ENCODE peak calls at places on chromosomes 11 and 22, in seven cellular contexts. K is stimulated activated CD4-positive, alpha-beta T cell treated with anti-CD3 and anti-CD28 coated beads, Interleukin-4, amount 100 ng/mL, for 48 hours; U is SHP77; Y is H9; H is transverse colon; E is foreskin melanocyte; M is sciatic nerve. Z is an unnamed sample.

GRCh38 chr22:35312198-35313059 is 12.7 kb downstream of the TOM1 start:
- DNase-seq in K (no peak), U (peak), Y (no peak), H (peak), E (peak), M (no peak), Z (no peak)

GRCh38 chr11:114297806-114298700 is 1.9 kb downstream of the NNMT start:
- DNase-seq in K (no peak), U (peak), Y (no peak), H (no peak), E (no peak), M (no peak), Z (no peak)

GRCh38 chr11:9153651-9154050 is 62.3 kb upstream of the SCUBE2 start:
- DNase-seq in K (no peak), U (no peak), Y (no peak), H (no peak), E (no peak), M (no peak), Z (no peak)

GRCh38 chr11:12175694-12176241 is 65.4 kb downstream of the MICAL2 start:
- DNase-seq in K (no peak), U (no peak), Y (no peak), H (no peak), E (no peak), M (no peak), Z (no peak)

GRCh38 chr22:38243007-38243775 is 29.6 kb downstream of the TMEM184B start:
- DNase-seq in K (no peak), U (peak), Y (no peak), H (peak), E (no peak), M (no peak), Z (no peak)

GRCh38 chr11:115887727-115888126 is 383.5 kb upstream of the CADM1 start:
- DNase-seq in K (no peak), U (no peak), Y (no peak), H (no peak), E (no peak), M (no peak), Z (no peak)

GRCh38 chr11:117583063-117583801 is 213.8 kb downstream of the DSCAML1 start:
- DNase-seq in K (no peak), U (no peak), Y (peak), H (no peak), E (no peak), M (peak), Z (peak)

GRCh38 chr11:78562398-78562797 is 12.3 kb downstream of the NARS2 start:
- DNase-seq in K (no peak), U (no peak), Y (no peak), H (no peak), E (no peak), M (no peak), Z (no peak)

GRCh38 chr11:68750197-68750987 is 928 bp downstream of the TESMIN start:
- DNase-seq in K (no peak), U (no peak), Y (peak), H (peak), E (no peak), M (peak), Z (no peak)

GRCh38 chr22:34334893-34335292 is 414.6 kb upstream of the LARGE1 start:
- DNase-seq in K (no peak), U (no peak), Y (no peak), H (no peak), E (no peak), M (no peak), Z (no peak)

Z was measured in cardiac septum.